ENCODE peak calls at places on chromosomes 6 and 20, in nine cellular contexts. One of them, this sample, is unnamed.

GRCh38 chr6:165231581-165232276 is 77.7 kb downstream of the C6orf118 start:
- DNase-seq in pancreas: no peak
- DNase-seq in astrocyte: peak
- DNase-seq in fibroblast of the aortic adventitia: peak
- DNase-seq in Caki2: peak
- DNase-seq in RKO: peak
- DNase-seq in T-helper 2 cell: no peak
- DNase-seq in coronary artery: no peak
- DNase-seq in neural progenitor cell: peak
- DNase-seq in this sample: no peak

GRCh38 chr20:25319241-25320034 is 71.2 kb downstream of the ABHD12 start:
- DNase-seq in pancreas: no peak
- DNase-seq in fibroblast of the aortic adventitia: no peak
- DNase-seq in RKO: no peak
- DNase-seq in T-helper 2 cell: no peak
- DNase-seq in Caki2: no peak
- DNase-seq in astrocyte: no peak
- DNase-seq in coronary artery: no peak
- DNase-seq in neural progenitor cell: no peak
- DNase-seq in this sample: no peak

GRCh38 chr20:10609276-10609675 is 64.5 kb downstream of the JAG1 start:
- DNase-seq in coronary artery: no peak
- DNase-seq in RKO: no peak
- DNase-seq in Caki2: no peak
- DNase-seq in T-helper 2 cell: no peak
- DNase-seq in pancreas: no peak
- DNase-seq in neural progenitor cell: no peak
- DNase-seq in astrocyte: peak
- DNase-seq in fibroblast of the aortic adventitia: peak
- DNase-seq in this sample: no peak

GRCh38 chr6:116229287-116229913 is 24.5 kb downstream of the TSPYL4 start:
- DNase-seq in Caki2: peak
- DNase-seq in pancreas: no peak
- DNase-seq in T-helper 2 cell: no peak
- DNase-seq in fibroblast of the aortic adventitia: peak
- DNase-seq in astrocyte: peak
- DNase-seq in neural progenitor cell: peak
- DNase-seq in coronary artery: peak
- DNase-seq in RKO: peak
- DNase-seq in this sample: no peak

GRCh38 chr20:47971321-47971781 is 186.1 kb upstream of the SULF2 start:
- DNase-seq in coronary artery: no peak
- DNase-seq in fibroblast of the aortic adventitia: no peak
- DNase-seq in RKO: no peak
- DNase-seq in pancreas: no peak
- DNase-seq in Caki2: no peak
- DNase-seq in T-helper 2 cell: no peak
- DNase-seq in astrocyte: no peak
- DNase-seq in neural progenitor cell: no peak
- DNase-seq in this sample: no peak

GRCh38 chr6:4812068-4812467 is 35.9 kb downstream of the CDYL start:
- DNase-seq in pancreas: no peak
- DNase-seq in fibroblast of the aortic adventitia: no peak
- DNase-seq in coronary artery: no peak
- DNase-seq in neural progenitor cell: no peak
- DNase-seq in RKO: no peak
- DNase-seq in astrocyte: peak
- DNase-seq in Caki2: no peak
- DNase-seq in T-helper 2 cell: no peak
- DNase-seq in this sample: no peak

GRCh38 chr6:163416640-163417253 is 2.2 kb downstream of the QKI start:
- DNase-seq in coronary artery: no peak
- DNase-seq in astrocyte: peak
- DNase-seq in pancreas: no peak
- DNase-seq in T-helper 2 cell: no peak
- DNase-seq in RKO: peak
- DNase-seq in Caki2: peak
- DNase-seq in neural progenitor cell: peak
- DNase-seq in fibroblast of the aortic adventitia: peak
- DNase-seq in this sample: no peak

GRCh38 chr6:42163941-42164340 is 9.2 kb upstream of the GUCA1A start:
- DNase-seq in neural progenitor cell: no peak
- DNase-seq in T-helper 2 cell: no peak
- DNase-seq in RKO: no peak
- DNase-seq in astrocyte: peak
- DNase-seq in coronary artery: no peak
- DNase-seq in pancreas: no peak
- DNase-seq in Caki2: no peak
- DNase-seq in fibroblast of the aortic adventitia: no peak
- DNase-seq in this sample: no peak

GRCh38 chr6:108002365-108003221 is 44.6 kb upstream of the SEC63 start:
- DNase-seq in coronary artery: no peak
- DNase-seq in fibroblast of the aortic adventitia: no peak
- DNase-seq in T-helper 2 cell: no peak
- DNase-seq in astrocyte: no peak
- DNase-seq in neural progenitor cell: peak
- DNase-seq in pancreas: no peak
- DNase-seq in RKO: peak
- DNase-seq in Caki2: peak
- DNase-seq in this sample: no peak

GRCh38 chr20:35002426-35003210 is 47.0 kb downstream of the MYH7B start:
- DNase-seq in coronary artery: no peak
- DNase-seq in neural progenitor cell: no peak
- DNase-seq in RKO: no peak
- DNase-seq in T-helper 2 cell: no peak
- DNase-seq in fibroblast of the aortic adventitia: no peak
- DNase-seq in Caki2: no peak
- DNase-seq in pancreas: peak
- DNase-seq in astrocyte: no peak
- DNase-seq in this sample: no peak

GRCh38 chr6:71056656-71057055 is 99.8 kb upstream of the B3GAT2 start:
- DNase-seq in pancreas: no peak
- DNase-seq in Caki2: no peak
- DNase-seq in RKO: no peak
- DNase-seq in coronary artery: no peak
- DNase-seq in fibroblast of the aortic adventitia: no peak
- DNase-seq in neural progenitor cell: no peak
- DNase-seq in astrocyte: no peak
- DNase-seq in T-helper 2 cell: no peak
- DNase-seq in this sample: no peak

GRCh38 chr6:80382796-80383195 is 276.3 kb downstream of the BCKDHB start:
- DNase-seq in pancreas: no peak
- DNase-seq in fibroblast of the aortic adventitia: peak
- DNase-seq in RKO: no peak
- DNase-seq in T-helper 2 cell: no peak
- DNase-seq in neural progenitor cell: no peak
- DNase-seq in Caki2: no peak
- DNase-seq in coronary artery: no peak
- DNase-seq in astrocyte: peak
- DNase-seq in this sample: no peak

GRCh38 chr6:14294270-14294951 is 176.8 kb downstream of the CD83 start:
- DNase-seq in fibroblast of the aortic adventitia: no peak
- DNase-seq in RKO: no peak
- DNase-seq in Caki2: no peak
- DNase-seq in neural progenitor cell: no peak
- DNase-seq in astrocyte: no peak
- DNase-seq in T-helper 2 cell: no peak
- DNase-seq in pancreas: no peak
- DNase-seq in coronary artery: no peak
- DNase-seq in this sample: no peak

GRCh38 chr6:43817192-43817591 is 47.2 kb downstream of the VEGFA start:
- DNase-seq in astrocyte: no peak
- DNase-seq in T-helper 2 cell: no peak
- DNase-seq in RKO: peak
- DNase-seq in neural progenitor cell: peak
- DNase-seq in coronary artery: no peak
- DNase-seq in Caki2: no peak
- DNase-seq in fibroblast of the aortic adventitia: peak
- DNase-seq in pancreas: peak
- DNase-seq in this sample: no peak

GRCh38 chr6:116472710-116473109 is 11.5 kb downstream of the CALHM6 start:
- DNase-seq in Caki2: no peak
- DNase-seq in fibroblast of the aortic adventitia: peak
- DNase-seq in pancreas: no peak
- DNase-seq in T-helper 2 cell: no peak
- DNase-seq in RKO: no peak
- DNase-seq in coronary artery: no peak
- DNase-seq in neural progenitor cell: no peak
- DNase-seq in astrocyte: no peak
- DNase-seq in this sample: no peak

GRCh38 chr6:67811239-67812037 is 823.6 kb upstream of the ADGRB3 start:
- DNase-seq in Caki2: no peak
- DNase-seq in coronary artery: no peak
- DNase-seq in pancreas: no peak
- DNase-seq in astrocyte: no peak
- DNase-seq in neural progenitor cell: no peak
- DNase-seq in RKO: no peak
- DNase-seq in fibroblast of the aortic adventitia: peak
- DNase-seq in T-helper 2 cell: no peak
- DNase-seq in this sample: no peak

GRCh38 chr20:1486566-1486965 is 4.7 kb downstream of the SIRPB2 start:
- DNase-seq in Caki2: no peak
- DNase-seq in astrocyte: no peak
- DNase-seq in neural progenitor cell: no peak
- DNase-seq in RKO: no peak
- DNase-seq in T-helper 2 cell: no peak
- DNase-seq in coronary artery: no peak
- DNase-seq in fibroblast of the aortic adventitia: no peak
- DNase-seq in pancreas: no peak
- DNase-seq in this sample: no peak

GRCh38 chr6:130708338-130708737 is 118.9 kb upstream of the SMLR1 start:
- DNase-seq in neural progenitor cell: no peak
- DNase-seq in pancreas: no peak
- DNase-seq in coronary artery: no peak
- DNase-seq in astrocyte: no peak
- DNase-seq in RKO: no peak
- DNase-seq in T-helper 2 cell: no peak
- DNase-seq in fibroblast of the aortic adventitia: peak
- DNase-seq in Caki2: peak
- DNase-seq in this sample: no peak

GRCh38 chr6:157461000-157461915 is 80.3 kb downstream of the ZDHHC14 start:
- DNase-seq in pancreas: no peak
- DNase-seq in neural progenitor cell: peak
- DNase-seq in Caki2: peak
- DNase-seq in RKO: no peak
- DNase-seq in T-helper 2 cell: peak
- DNase-seq in coronary artery: no peak
- DNase-seq in fibroblast of the aortic adventitia: no peak
- DNase-seq in astrocyte: peak
- DNase-seq in this sample: peak

GRCh38 chr20:62850333-62850974 is 11.2 kb downstream of the TCFL5 start:
- DNase-seq in fibroblast of the aortic adventitia: no peak
- DNase-seq in Caki2: no peak
- DNase-seq in astrocyte: no peak
- DNase-seq in neural progenitor cell: no peak
- DNase-seq in RKO: no peak
- DNase-seq in pancreas: no peak
- DNase-seq in T-helper 2 cell: no peak
- DNase-seq in coronary artery: no peak
- DNase-seq in this sample: no peak

GRCh38 chr6:151209071-151209831 is 30.5 kb upstream of the AKAP12 start:
- DNase-seq in pancreas: no peak
- DNase-seq in fibroblast of the aortic adventitia: peak
- DNase-seq in astrocyte: peak
- DNase-seq in T-helper 2 cell: no peak
- DNase-seq in RKO: peak
- DNase-seq in neural progenitor cell: no peak
- DNase-seq in Caki2: no peak
- DNase-seq in coronary artery: no peak
- DNase-seq in this sample: no peak

GRCh38 chr6:137389150-137389664 is 105.0 kb downstream of the OLIG3 start:
- DNase-seq in coronary artery: no peak
- DNase-seq in fibroblast of the aortic adventitia: no peak
- DNase-seq in pancreas: no peak
- DNase-seq in Caki2: peak
- DNase-seq in neural progenitor cell: no peak
- DNase-seq in T-helper 2 cell: peak
- DNase-seq in astrocyte: no peak
- DNase-seq in RKO: no peak
- DNase-seq in this sample: peak

GRCh38 chr6:43524483-43524961 is 7.6 kb downstream of the POLR1C start:
- DNase-seq in astrocyte: no peak
- DNase-seq in fibroblast of the aortic adventitia: no peak
- DNase-seq in coronary artery: no peak
- DNase-seq in neural progenitor cell: no peak
- DNase-seq in T-helper 2 cell: no peak
- DNase-seq in pancreas: no peak
- DNase-seq in RKO: no peak
- DNase-seq in Caki2: no peak
- DNase-seq in this sample: no peak

GRCh38 chr6:134352786-134353480 is 35.0 kb upstream of the SGK1 start:
- DNase-seq in coronary artery: no peak
- DNase-seq in T-helper 2 cell: no peak
- DNase-seq in pancreas: no peak
- DNase-seq in neural progenitor cell: peak
- DNase-seq in astrocyte: peak
- DNase-seq in fibroblast of the aortic adventitia: peak
- DNase-seq in RKO: no peak
- DNase-seq in Caki2: no peak
- DNase-seq in this sample: no peak

GRCh38 chr6:161829186-161829794 is 555.4 kb upstream of the AGPAT4 start:
- DNase-seq in T-helper 2 cell: no peak
- DNase-seq in fibroblast of the aortic adventitia: no peak
- DNase-seq in neural progenitor cell: peak
- DNase-seq in pancreas: no peak
- DNase-seq in astrocyte: no peak
- DNase-seq in RKO: no peak
- DNase-seq in coronary artery: no peak
- DNase-seq in Caki2: no peak
- DNase-seq in this sample: no peak

GRCh38 chr6:18039481-18039880 is 52.0 kb upstream of the KIF13A start:
- DNase-seq in Caki2: no peak
- DNase-seq in RKO: no peak
- DNase-seq in fibroblast of the aortic adventitia: no peak
- DNase-seq in coronary artery: no peak
- DNase-seq in T-helper 2 cell: no peak
- DNase-seq in pancreas: no peak
- DNase-seq in astrocyte: peak
- DNase-seq in neural progenitor cell: no peak
- DNase-seq in this sample: no peak

GRCh38 chr20:32522775-32523612 is 62.1 kb downstream of the NOL4L start:
- DNase-seq in neural progenitor cell: no peak
- DNase-seq in pancreas: peak
- DNase-seq in T-helper 2 cell: no peak
- DNase-seq in astrocyte: no peak
- DNase-seq in Caki2: no peak
- DNase-seq in fibroblast of the aortic adventitia: no peak
- DNase-seq in RKO: no peak
- DNase-seq in coronary artery: no peak
- DNase-seq in this sample: no peak

GRCh38 chr20:24981282-24981681 is 11.3 kb downstream of the APMAP start:
- DNase-seq in Caki2: no peak
- DNase-seq in RKO: no peak
- DNase-seq in neural progenitor cell: no peak
- DNase-seq in coronary artery: peak
- DNase-seq in fibroblast of the aortic adventitia: no peak
- DNase-seq in astrocyte: no peak
- DNase-seq in pancreas: no peak
- DNase-seq in T-helper 2 cell: no peak
- DNase-seq in this sample: no peak

GRCh38 chr6:7033202-7033601 is 74.6 kb upstream of the RREB1 start:
- DNase-seq in pancreas: no peak
- DNase-seq in T-helper 2 cell: no peak
- DNase-seq in fibroblast of the aortic adventitia: no peak
- DNase-seq in RKO: no peak
- DNase-seq in astrocyte: no peak
- DNase-seq in coronary artery: no peak
- DNase-seq in Caki2: no peak
- DNase-seq in neural progenitor cell: no peak
- DNase-seq in this sample: no peak

GRCh38 chr20:20454367-20454766 is 86.5 kb downstream of the INSM1 start:
- DNase-seq in pancreas: no peak
- DNase-seq in fibroblast of the aortic adventitia: no peak
- DNase-seq in neural progenitor cell: no peak
- DNase-seq in coronary artery: no peak
- DNase-seq in RKO: no peak
- DNase-seq in T-helper 2 cell: no peak
- DNase-seq in Caki2: no peak
- DNase-seq in astrocyte: no peak
- DNase-seq in this sample: no peak

GRCh38 chr6:119428647-119429046 is 79.1 kb upstream of the MAN1A1 start:
- DNase-seq in Caki2: no peak
- DNase-seq in neural progenitor cell: no peak
- DNase-seq in RKO: no peak
- DNase-seq in astrocyte: peak
- DNase-seq in fibroblast of the aortic adventitia: no peak
- DNase-seq in pancreas: no peak
- DNase-seq in coronary artery: no peak
- DNase-seq in T-helper 2 cell: no peak
- DNase-seq in this sample: no peak

This sample was measured in CD8-positive, alpha-beta memory T cell.